ENCODE peak calls at places on chromosomes 16 and 17, in ten cellular contexts. L is cardiac fibroblast; F is heart left ventricle; V is CD8-positive, alpha-beta T cell; Q is cardiac muscle cell; B is BJ; R is breast epithelium; Y is AG04449; C is A549; W is coronary artery. O is an unnamed sample.

GRCh38 chr17:35449371-35449931 is 885 bp upstream of the SLFN13 start:
- DNase-seq in F (peak), Q (peak), V (peak), B (no peak), R (no peak), C (no peak), L (peak), W (no peak), Y (no peak), O (peak)

GRCh38 chr16:30715777-30716445 is 16.9 kb downstream of the SRCAP start:
- DNase-seq in W (no peak), B (no peak), V (peak), C (peak), Q (no peak), R (no peak), L (peak), F (no peak), Y (no peak), O (no peak)

GRCh38 chr17:66426397-66427033 is 124.1 kb downstream of the PRKCA start:
- DNase-seq in F (no peak), R (no peak), C (peak), Y (no peak), V (peak), Q (no peak), B (no peak), L (peak), W (no peak), O (no peak)

GRCh38 chr16:5220705-5221104 is 123.1 kb upstream of the EEF2KMT start:
- DNase-seq in F (no peak), W (no peak), L (no peak), Y (no peak), B (no peak), C (no peak), R (no peak), Q (no peak), V (no peak), O (no peak)

GRCh38 chr16:25256821-25257503 is 683 bp downstream of the ZKSCAN2 start:
- DNase-seq in L (no peak), B (no peak), V (no peak), C (peak), R (no peak), Y (no peak), Q (peak), F (no peak), W (peak), O (no peak)

GRCh38 chr17:81329279-81329926 is 34.3 kb upstream of the SLC38A10 start:
- DNase-seq in W (no peak), Y (peak), V (no peak), F (peak), R (peak), L (peak), B (peak), Q (no peak), C (peak), O (peak)

GRCh38 chr16:12377497-12377896 is 401.0 kb downstream of the SNX29 start:
- DNase-seq in R (no peak), C (no peak), Q (no peak), B (no peak), W (no peak), L (no peak), Y (no peak), F (no peak), V (no peak), O (no peak)

GRCh38 chr17:27217631-27218030 is 76.3 kb upstream of the WSB1 start:
- DNase-seq in Y (no peak), Q (no peak), B (no peak), L (no peak), F (no peak), V (no peak), W (no peak), C (no peak), R (no peak), O (no peak)

GRCh38 chr16:81866820-81867440 is 87.8 kb downstream of the PLCG2 start:
- DNase-seq in V (no peak), B (no peak), Y (no peak), L (no peak), R (peak), W (no peak), C (no peak), F (peak), Q (no peak), O (no peak)

GRCh38 chr17:80892900-80893603 is 98.6 kb upstream of the CHMP6 start:
- DNase-seq in R (no peak), W (no peak), Q (no peak), V (peak), F (no peak), C (peak), Y (no peak), B (no peak), L (peak), O (peak)

GRCh38 chr17:57945999-57946797 is 9.0 kb downstream of the CUEDC1 start:
- DNase-seq in Y (no peak), F (peak), Q (no peak), L (peak), V (no peak), R (no peak), W (no peak), B (peak), C (no peak), O (no peak)
- H3K4me3 ChIP-seq in Y (peak), F (peak), Q (no peak), L (peak), V (peak), R (peak), W (peak), B (peak), C (peak), O (no peak)

GRCh38 chr17:16915752-16916556 is 56.0 kb downstream of the TNFRSF13B start:
- DNase-seq in C (peak), R (no peak), B (no peak), Q (peak), Y (no peak), V (no peak), L (peak), W (no peak), F (peak), O (no peak)
- TF ChIP-seq CTCF in C (peak), R (no peak), B (peak), Q (peak), Y (peak), V (no peak), L (peak), W (no peak), F (peak), O (peak)

DNA sequence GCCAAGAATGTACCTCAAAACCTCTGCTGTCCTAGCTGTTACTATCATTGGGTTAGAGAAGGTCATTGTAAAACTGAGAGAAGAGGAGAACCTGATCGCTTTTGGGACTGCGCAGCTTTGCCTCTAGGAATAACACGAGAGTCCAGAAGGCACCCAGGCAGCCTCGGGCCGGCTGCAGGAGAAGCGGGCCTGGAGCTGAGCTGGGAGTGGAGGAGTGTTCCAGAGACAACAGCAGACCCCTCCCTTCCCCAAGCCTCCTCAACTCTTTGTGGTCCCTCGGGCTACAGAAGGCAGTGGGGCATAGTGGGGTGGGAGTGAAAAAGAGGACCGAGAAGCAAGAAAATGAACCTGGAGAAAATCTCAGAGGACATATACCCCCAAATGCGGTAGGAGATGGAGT is 13.1 kb upstream of the HOXB2 start:
- DNase-seq in W (no peak), Q (no peak), L (no peak), F (no peak), R (no peak), B (no peak), Y (no peak), V (no peak), C (no peak), O (no peak)
- H3K4me3 ChIP-seq in W (no peak), Q (no peak), L (no peak), F (no peak), R (peak), B (no peak), Y (no peak), V (no peak), C (no peak), O (peak)

GRCh38 chr17:49053171-49053829 is 56.1 kb downstream of the IGF2BP1 start:
- DNase-seq in F (no peak), Y (no peak), B (no peak), W (no peak), V (no peak), C (no peak), R (no peak), L (no peak), Q (no peak), O (no peak)
- TF ChIP-seq CTCF in F (no peak), Y (no peak), B (no peak), W (no peak), V (no peak), C (no peak), R (no peak), L (no peak), Q (no peak), O (no peak)

DNA sequence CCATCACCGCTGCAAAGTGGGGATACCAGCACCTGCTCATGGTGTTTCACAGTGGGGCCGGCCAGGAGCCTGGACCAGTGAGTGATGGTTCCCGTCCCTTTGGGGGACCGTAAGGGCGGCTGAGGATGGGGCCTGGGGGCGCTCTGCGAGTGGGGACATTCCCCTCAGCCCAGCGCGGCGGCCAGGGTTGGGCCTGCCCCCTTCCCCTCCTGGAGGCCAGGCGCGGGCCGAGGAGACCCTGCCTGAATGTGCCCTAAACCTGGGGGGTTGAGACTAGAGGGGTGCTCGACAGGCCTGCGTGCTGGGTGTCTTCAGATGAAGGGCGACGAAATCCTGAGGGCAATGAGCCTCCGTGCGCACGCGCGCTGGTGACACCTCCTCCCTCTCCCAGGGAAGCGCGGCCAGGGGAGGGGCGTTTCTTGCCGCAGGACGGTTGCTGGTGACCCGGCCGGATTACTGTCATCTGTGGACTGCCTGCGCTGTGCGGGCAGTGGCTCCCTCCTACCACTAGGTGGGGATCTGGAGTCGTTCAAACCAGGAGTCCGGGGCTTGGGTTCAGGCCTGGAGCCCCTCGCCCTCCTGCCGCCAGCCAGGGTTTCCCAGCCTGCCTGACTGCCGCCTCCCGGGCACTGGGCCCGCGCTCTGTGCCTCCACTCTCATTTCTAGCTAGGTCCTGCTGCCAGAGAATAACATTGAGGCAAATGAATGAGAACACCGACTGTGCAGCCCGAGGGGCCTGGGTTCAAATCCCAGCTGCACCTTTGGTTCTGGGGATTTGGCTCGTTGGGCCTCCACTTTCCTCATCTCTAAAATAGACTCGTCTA is 17.1 kb downstream of the TBX2 start:
- DNase-seq in W (peak), F (peak), Y (no peak), R (peak), Q (peak), L (peak), C (peak), V (peak), B (peak), O (peak)
- H3K4me3 ChIP-seq in W (peak), F (peak), Y (peak), R (peak), Q (peak), L (peak), C (no peak), V (no peak), B (peak), O (peak)

GRCh38 chr17:14301279-14301760 is 439 bp downstream of the HS3ST3B1 start:
- DNase-seq in C (no peak), L (no peak), R (no peak), W (no peak), B (no peak), V (no peak), Q (peak), F (peak), Y (no peak), O (no peak)
- TF ChIP-seq CTCF in C (peak), L (no peak), R (peak), W (no peak), B (no peak), V (no peak), Q (no peak), F (no peak), Y (no peak), O (no peak)

DNA sequence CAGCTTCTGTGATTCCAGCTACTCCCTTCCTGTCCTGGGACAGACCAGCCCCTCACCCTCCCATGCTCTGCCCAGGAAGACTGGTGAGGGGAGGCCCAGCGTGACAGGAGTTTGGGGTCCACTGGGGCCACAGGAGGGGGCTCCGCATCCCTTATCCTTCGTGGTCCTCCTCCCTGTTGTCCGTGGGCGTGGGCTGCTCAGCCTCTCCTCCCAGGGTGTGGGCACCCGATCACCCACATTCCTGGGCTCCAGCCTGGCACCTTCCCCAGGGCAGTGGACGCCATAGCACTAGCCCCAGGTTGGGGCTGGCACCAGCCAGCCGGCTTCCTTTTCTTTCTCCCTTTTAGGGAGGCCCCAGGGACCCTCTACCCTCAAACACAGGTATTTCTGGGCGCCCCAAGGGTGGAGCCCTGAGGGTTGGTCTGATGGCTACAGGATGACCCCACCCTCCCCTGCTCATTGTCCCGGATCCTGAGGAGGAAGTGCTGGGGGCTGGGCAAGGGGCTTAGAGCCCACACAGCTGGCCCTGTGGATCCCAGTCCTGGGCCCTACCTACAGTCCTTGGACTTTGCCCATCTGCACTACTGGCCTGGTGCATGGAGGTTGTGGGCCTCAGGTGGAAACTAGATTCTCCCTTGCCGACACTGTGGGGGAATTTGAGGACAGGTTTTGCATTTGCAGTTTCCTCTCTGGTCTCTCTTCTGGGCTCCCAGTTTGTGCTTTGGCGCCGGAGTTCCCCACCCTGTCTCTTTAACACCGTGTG is 1.1 kb downstream of the KIF1C start:
- DNase-seq in R (peak), Q (no peak), Y (no peak), F (peak), V (no peak), W (peak), L (no peak), C (no peak), B (no peak), O (no peak)
- H3K4me3 ChIP-seq in R (peak), Q (peak), Y (peak), F (peak), V (peak), W (peak), L (peak), C (peak), B (peak), O (peak)

DNA sequence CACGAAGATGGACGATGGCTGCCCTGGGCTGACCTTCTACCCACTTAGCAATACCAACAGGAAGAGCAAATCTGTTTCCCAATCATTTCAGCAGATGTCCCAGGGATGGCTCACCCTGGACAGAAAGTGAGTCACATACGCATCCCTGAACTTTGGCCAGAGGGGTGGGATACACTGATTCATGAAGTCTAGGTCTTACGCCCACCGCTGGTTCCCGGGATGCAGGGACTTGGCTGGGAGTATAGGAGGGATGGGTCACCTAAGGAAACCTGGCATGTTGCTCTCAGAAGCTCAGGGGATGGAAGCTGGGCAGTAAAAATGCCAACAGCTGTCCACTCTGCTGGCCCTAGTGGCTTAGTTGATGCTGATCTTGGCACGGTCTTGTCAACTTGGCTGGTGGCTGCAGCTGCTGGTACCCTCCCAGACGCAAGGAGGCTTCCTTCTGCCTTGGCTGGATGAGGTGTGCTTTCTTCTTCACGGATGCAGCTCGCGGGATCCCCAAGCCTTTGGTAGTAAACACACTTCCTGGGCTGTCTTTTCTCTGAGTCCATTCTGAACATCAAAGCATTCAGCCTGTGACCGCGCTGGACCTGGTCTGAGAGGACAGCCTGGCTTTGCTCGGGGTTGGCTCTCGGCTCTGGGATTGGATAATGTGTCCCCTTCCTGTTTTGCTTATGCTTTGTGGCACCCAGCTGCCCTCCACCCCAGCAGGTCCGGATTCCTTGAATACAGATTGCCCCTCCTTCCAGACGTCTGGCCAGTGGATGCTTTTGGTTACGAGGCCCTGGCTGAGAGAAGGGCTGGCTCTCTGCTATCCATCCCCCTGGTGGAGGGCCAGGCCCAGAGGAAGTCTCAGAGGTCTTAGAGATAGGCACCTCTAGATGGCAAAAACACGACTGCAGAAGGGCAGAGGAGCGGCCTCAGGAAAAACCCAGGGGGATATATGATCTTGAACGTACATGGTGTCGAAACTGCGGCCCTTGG is 71.5 kb downstream of the RAP1GAP2 start:
- DNase-seq in F (no peak), Y (no peak), W (no peak), C (peak), V (no peak), R (no peak), Q (no peak), L (peak), B (peak), O (no peak)
- TF ChIP-seq CTCF in F (no peak), Y (no peak), W (no peak), C (no peak), V (no peak), R (no peak), Q (peak), L (no peak), B (peak), O (peak)

O was measured in astrocyte of the cerebellum.